ENCODE peak calls at places on chromosomes 4 and X, in eight cellular contexts. R is lung microvascular endothelial cell; H is HCEC 1CT; N is left ventricle myocardium superior; J is NCI-H2081; A is AG20443; W is NCI-H1105; T is activated naive CD4-positive, alpha-beta T cell. B is an unnamed sample.

GRCh38 chr4:114040319-114041116 is 61.1 kb upstream of the ARSJ start:
- DNase-seq in W (no peak), H (no peak), T (no peak), R (no peak), A (no peak), N (no peak), J (no peak), B (no peak)

GRCh38 chr4:180280076-180280475 is 1963.1 kb upstream of the TENM3 start:
- DNase-seq in A (no peak), J (no peak), H (no peak), W (no peak), R (no peak), N (no peak), T (no peak), B (no peak)

GRCh38 chr4:3719191-3719590 is 47.0 kb upstream of the ADRA2C start:
- DNase-seq in T (no peak), W (no peak), N (no peak), J (no peak), A (no peak), R (no peak), H (no peak), B (no peak)

GRCh38 chr4:101191302-101192098 is 155.8 kb downstream of the PPP3CA start:
- DNase-seq in H (no peak), W (no peak), N (peak), R (peak), T (no peak), A (peak), J (no peak), B (peak)

GRCh38 chrX:73847991-73848390 is 285.0 kb downstream of the CHIC1 start:
- DNase-seq in N (no peak), J (no peak), R (no peak), A (no peak), W (no peak), T (no peak), H (no peak), B (no peak)

GRCh38 chr4:98318521-98318920 is 57.3 kb downstream of the RAP1GDS1 start:
- DNase-seq in R (peak), W (no peak), H (no peak), J (no peak), N (no peak), A (no peak), T (no peak), B (no peak)

GRCh38 chrX:51893931-51894696 is 691 bp downstream of the MAGED1 start:
- DNase-seq in W (peak), T (no peak), N (peak), A (no peak), J (peak), H (no peak), R (peak), B (no peak)

GRCh38 chrX:39388730-39389129 is 587.5 kb downstream of the MID1IP1 start:
- DNase-seq in J (no peak), W (no peak), H (no peak), T (no peak), A (no peak), R (no peak), N (no peak), B (no peak)

GRCh38 chr4:54545663-54546424 is 111.9 kb upstream of the KIT start:
- DNase-seq in R (no peak), H (no peak), A (peak), N (no peak), W (no peak), T (no peak), J (no peak), B (no peak)

GRCh38 chrX:4844376-4844775 is 1130.9 kb upstream of the PRKX start:
- DNase-seq in T (no peak), H (no peak), N (no peak), A (no peak), W (no peak), J (no peak), R (no peak), B (no peak)

GRCh38 chr4:8228319-8229250 is 29.5 kb downstream of the SH3TC1 start:
- DNase-seq in T (peak), A (peak), W (no peak), J (no peak), H (peak), R (peak), N (peak), B (peak)

GRCh38 chrX:105307762-105308161 is 87.3 kb upstream of the TEX13A start:
- DNase-seq in H (peak), N (no peak), T (no peak), J (no peak), R (peak), W (no peak), A (no peak), B (no peak)

GRCh38 chrX:74911494-74911893 is 13.8 kb downstream of the NEXMIF start:
- DNase-seq in T (no peak), W (no peak), H (no peak), R (no peak), A (no peak), J (no peak), N (no peak), B (no peak)

GRCh38 chr4:136690363-136690762 is 841.9 kb downstream of the PCDH18 start:
- DNase-seq in N (no peak), J (no peak), W (no peak), T (no peak), H (no peak), A (no peak), R (no peak), B (no peak)

GRCh38 chr4:55838952-55839351 is 14.5 kb upstream of the EXOC1 start:
- DNase-seq in N (no peak), T (no peak), H (no peak), J (no peak), A (no peak), R (no peak), W (no peak), B (no peak)

GRCh38 chrX:154484255-154485149 is 1.9 kb downstream of the UBL4A start:
- DNase-seq in N (no peak), J (no peak), W (no peak), R (peak), A (no peak), H (no peak), T (no peak), B (no peak)

GRCh38 chr4:3178351-3178750 is 70.6 kb upstream of the MSANTD1 start:
- DNase-seq in H (no peak), W (no peak), R (no peak), J (no peak), N (no peak), A (no peak), T (no peak), B (no peak)

GRCh38 chr4:15469402-15470148 is at the start of gene CC2D2A:
- DNase-seq in H (peak), N (no peak), J (no peak), T (no peak), W (no peak), A (peak), R (peak), B (no peak)

GRCh38 chr4:24244663-24245519 is 339.5 kb downstream of the DHX15 start:
- DNase-seq in W (no peak), A (peak), J (no peak), T (no peak), N (peak), R (no peak), H (no peak), B (no peak)

GRCh38 chr4:2413821-2414610 is 4.4 kb downstream of the ZFYVE28 start:
- DNase-seq in T (no peak), A (no peak), H (no peak), W (no peak), N (no peak), J (no peak), R (peak), B (no peak)

B was measured in NCI-H2029.